ENCODE peak calls at places on chromosomes 13 and 19, in seven cellular contexts. One of them, this sample, is unnamed.

GRCh38 chr19:5961969-5962945 is 15.7 kb downstream of the RANBP3 start:
- DNase-seq in heart left ventricle: peak; percentile 68
- DNase-seq in body of pancreas: peak; percentile 85
- DNase-seq in transverse colon: peak; percentile 75
- DNase-seq in lower leg skin: no peak
- DNase-seq in Peyer's patch: peak; percentile 87
- DNase-seq in prostate gland: peak; percentile 69
- DNase-seq in this sample: peak; percentile 57

GRCh38 chr13:105565328-105565727 is 970.1 kb downstream of the EFNB2 start:
- DNase-seq in heart left ventricle: no peak
- DNase-seq in body of pancreas: no peak
- DNase-seq in transverse colon: no peak
- DNase-seq in lower leg skin: no peak
- DNase-seq in Peyer's patch: no peak
- DNase-seq in prostate gland: no peak
- DNase-seq in this sample: no peak

GRCh38 chr19:10418281-10419199 is 1.8 kb upstream of the PDE4A start:
- DNase-seq in heart left ventricle: no peak
- DNase-seq in body of pancreas: no peak
- DNase-seq in transverse colon: no peak
- DNase-seq in lower leg skin: peak; percentile 75
- DNase-seq in Peyer's patch: no peak
- DNase-seq in prostate gland: no peak
- DNase-seq in this sample: no peak

GRCh38 chr13:32205426-32206096 is 109.6 kb downstream of the ZAR1L start:
- DNase-seq in heart left ventricle: no peak
- DNase-seq in body of pancreas: no peak
- DNase-seq in transverse colon: no peak
- DNase-seq in lower leg skin: no peak
- DNase-seq in Peyer's patch: no peak
- DNase-seq in prostate gland: no peak
- DNase-seq in this sample: no peak

GRCh38 chr13:111425326-111425725 is 104.9 kb downstream of the TEX29 start:
- DNase-seq in heart left ventricle: no peak
- DNase-seq in body of pancreas: no peak
- DNase-seq in transverse colon: no peak
- DNase-seq in lower leg skin: no peak
- DNase-seq in Peyer's patch: no peak
- DNase-seq in prostate gland: no peak
- DNase-seq in this sample: no peak

GRCh38 chr19:57664269-57665127 is 4.2 kb upstream of the ZSCAN4 start:
- DNase-seq in heart left ventricle: peak; percentile 75
- DNase-seq in body of pancreas: peak; percentile 52
- DNase-seq in transverse colon: peak; percentile 48
- DNase-seq in lower leg skin: no peak
- DNase-seq in Peyer's patch: peak; percentile 45
- DNase-seq in prostate gland: peak; percentile 14
- DNase-seq in this sample: peak; percentile 70

GRCh38 chr13:82214341-82214740 is 1667.9 kb downstream of the SLITRK1 start:
- DNase-seq in heart left ventricle: no peak
- DNase-seq in body of pancreas: no peak
- DNase-seq in transverse colon: no peak
- DNase-seq in lower leg skin: no peak
- DNase-seq in Peyer's patch: no peak
- DNase-seq in prostate gland: no peak
- DNase-seq in this sample: no peak

GRCh38 chr13:27176772-27177171 is 5.2 kb upstream of the USP12 start:
- DNase-seq in heart left ventricle: no peak
- DNase-seq in body of pancreas: no peak
- DNase-seq in transverse colon: no peak
- DNase-seq in lower leg skin: no peak
- DNase-seq in Peyer's patch: no peak
- DNase-seq in prostate gland: no peak
- DNase-seq in this sample: no peak

GRCh38 chr13:95660981-95661581 is 15.9 kb upstream of the DNAJC3 start:
- DNase-seq in heart left ventricle: no peak
- DNase-seq in body of pancreas: peak; percentile 37
- DNase-seq in transverse colon: no peak
- DNase-seq in lower leg skin: no peak
- DNase-seq in Peyer's patch: no peak
- DNase-seq in prostate gland: no peak
- DNase-seq in this sample: no peak

GRCh38 chr19:14686411-14686810 is 3.4 kb upstream of the ZNF333 start:
- DNase-seq in heart left ventricle: no peak
- DNase-seq in body of pancreas: no peak
- DNase-seq in transverse colon: peak; percentile 17
- DNase-seq in lower leg skin: no peak
- DNase-seq in Peyer's patch: no peak
- DNase-seq in prostate gland: no peak
- DNase-seq in this sample: no peak

DNA sequence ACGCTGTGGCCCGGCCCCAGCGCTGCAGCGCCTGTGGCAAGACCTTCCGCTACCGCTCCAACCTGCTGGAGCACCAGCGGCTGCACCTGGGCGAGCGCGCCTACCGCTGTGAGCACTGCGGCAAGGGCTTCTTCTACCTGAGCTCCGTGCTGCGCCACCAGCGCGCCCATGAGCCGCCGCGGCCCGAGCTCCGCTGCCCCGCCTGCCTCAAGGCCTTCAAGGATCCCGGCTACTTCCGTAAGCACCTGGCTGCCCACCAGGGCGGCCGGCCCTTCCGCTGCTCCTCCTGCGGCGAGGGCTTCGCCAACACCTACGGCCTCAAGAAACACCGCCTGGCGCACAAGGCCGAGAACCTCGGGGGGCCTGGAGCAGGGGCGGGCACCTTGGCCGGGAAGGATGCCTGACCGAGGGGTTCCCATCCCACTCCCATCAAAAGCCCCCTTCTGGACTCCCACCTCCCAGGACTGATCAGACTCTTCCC is 7.9 kb downstream of the ZNF784 start:
- DNase-seq in heart left ventricle: peak; percentile 55
- DNase-seq in body of pancreas: no peak
- DNase-seq in transverse colon: no peak
- DNase-seq in lower leg skin: no peak
- DNase-seq in Peyer's patch: no peak
- DNase-seq in prostate gland: no peak
- DNase-seq in this sample: no peak
- TF ChIP-seq CTCF in heart left ventricle: no peak
- TF ChIP-seq CTCF in body of pancreas: no peak
- TF ChIP-seq CTCF in transverse colon: no peak
- TF ChIP-seq CTCF in lower leg skin: no peak
- TF ChIP-seq CTCF in Peyer's patch: no peak
- TF ChIP-seq CTCF in prostate gland: no peak
- TF ChIP-seq CTCF in this sample: no peak

GRCh38 chr19:1087813-1088418 is 7.3 kb downstream of the POLR2E start:
- DNase-seq in heart left ventricle: peak; percentile 78
- DNase-seq in body of pancreas: no peak
- DNase-seq in transverse colon: peak; percentile 69
- DNase-seq in lower leg skin: no peak
- DNase-seq in Peyer's patch: peak; percentile 89
- DNase-seq in prostate gland: no peak
- DNase-seq in this sample: peak; percentile 68

GRCh38 chr19:1086618-1087017 is 8.6 kb downstream of the POLR2E start:
- DNase-seq in heart left ventricle: no peak
- DNase-seq in body of pancreas: no peak
- DNase-seq in transverse colon: no peak
- DNase-seq in lower leg skin: no peak
- DNase-seq in Peyer's patch: no peak
- DNase-seq in prostate gland: no peak
- DNase-seq in this sample: no peak

GRCh38 chr19:1089891-1090290 is 5.3 kb downstream of the POLR2E start:
- DNase-seq in heart left ventricle: no peak
- DNase-seq in body of pancreas: no peak
- DNase-seq in transverse colon: no peak
- DNase-seq in lower leg skin: no peak
- DNase-seq in Peyer's patch: no peak
- DNase-seq in prostate gland: no peak
- DNase-seq in this sample: no peak

GRCh38 chr19:1089126-1089771 is 5.9 kb downstream of the POLR2E start:
- DNase-seq in heart left ventricle: no peak
- DNase-seq in body of pancreas: no peak
- DNase-seq in transverse colon: no peak
- DNase-seq in lower leg skin: no peak
- DNase-seq in Peyer's patch: no peak
- DNase-seq in prostate gland: no peak
- DNase-seq in this sample: no peak

DNA sequence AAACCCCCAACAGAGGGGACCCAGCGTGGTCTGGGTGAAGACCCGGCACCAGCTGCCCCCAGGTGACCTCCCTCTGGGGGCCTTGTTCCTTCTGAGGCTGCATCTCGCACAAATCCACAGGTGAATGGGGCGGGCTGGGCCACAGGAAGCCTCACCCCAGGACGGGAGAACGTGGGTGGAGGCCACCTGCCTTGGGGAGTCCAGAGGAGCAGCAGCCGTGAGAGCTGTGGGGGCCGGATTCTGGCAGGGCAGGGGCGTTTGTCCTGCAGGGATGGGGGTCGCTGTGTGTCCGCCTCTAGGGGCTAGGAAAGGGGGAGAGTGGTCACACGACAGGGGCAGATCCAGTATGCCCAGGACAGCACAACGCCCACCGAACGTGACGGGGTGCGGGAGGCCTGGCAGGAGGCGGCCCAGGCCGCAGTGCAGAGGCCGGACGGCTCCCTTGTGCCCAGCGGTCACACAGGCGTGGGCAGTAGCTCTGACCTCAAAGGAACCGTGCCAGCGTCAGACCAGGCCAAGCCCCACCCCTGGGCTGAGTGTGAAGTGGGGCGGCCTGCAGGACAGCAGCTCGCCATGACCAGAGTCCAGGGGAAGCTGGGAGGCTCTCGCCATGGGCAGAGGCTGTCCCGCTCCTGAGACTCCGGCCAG is 6.6 kb downstream of the POLR2E start:
- DNase-seq in heart left ventricle: no peak
- DNase-seq in body of pancreas: no peak
- DNase-seq in transverse colon: no peak
- DNase-seq in lower leg skin: no peak
- DNase-seq in Peyer's patch: no peak
- DNase-seq in prostate gland: no peak
- DNase-seq in this sample: no peak
- TF ChIP-seq POLR2A in heart left ventricle: no peak
- TF ChIP-seq POLR2A in body of pancreas: no peak
- TF ChIP-seq POLR2A in transverse colon: no peak
- TF ChIP-seq POLR2A in lower leg skin: no peak
- TF ChIP-seq POLR2A in Peyer's patch: no peak
- TF ChIP-seq POLR2A in prostate gland: no peak
- TF ChIP-seq POLR2A in this sample: no peak

GRCh38 chr13:91184244-91184926 is 163.1 kb upstream of the MIR17HG start:
- DNase-seq in heart left ventricle: no peak
- DNase-seq in body of pancreas: no peak
- DNase-seq in transverse colon: no peak
- DNase-seq in lower leg skin: no peak
- DNase-seq in Peyer's patch: no peak
- DNase-seq in prostate gland: no peak
- DNase-seq in this sample: no peak
- H3K4me3 ChIP-seq in heart left ventricle: no peak overlapping the region
- H3K4me3 ChIP-seq in body of pancreas: no peak overlapping the region
- H3K4me3 ChIP-seq in transverse colon: no peak overlapping the region
- H3K4me3 ChIP-seq in lower leg skin: no peak overlapping the region
- H3K4me3 ChIP-seq in Peyer's patch: no peak overlapping the region
- H3K4me3 ChIP-seq in prostate gland: no peak overlapping the region
- H3K4me3 ChIP-seq in this sample: no peak overlapping the region

GRCh38 chr13:24489721-24490120 is 22.9 kb downstream of the PARP4 start:
- DNase-seq in heart left ventricle: no peak
- DNase-seq in body of pancreas: no peak
- DNase-seq in transverse colon: no peak
- DNase-seq in lower leg skin: no peak
- DNase-seq in Peyer's patch: no peak
- DNase-seq in prostate gland: no peak
- DNase-seq in this sample: no peak

GRCh38 chr13:24493356-24493755 is 19.2 kb downstream of the PARP4 start:
- DNase-seq in heart left ventricle: no peak
- DNase-seq in body of pancreas: no peak
- DNase-seq in transverse colon: no peak
- DNase-seq in lower leg skin: no peak
- DNase-seq in Peyer's patch: no peak
- DNase-seq in prostate gland: no peak
- DNase-seq in this sample: no peak

GRCh38 chr13:24497742-24498141 is 14.8 kb downstream of the PARP4 start:
- DNase-seq in heart left ventricle: no peak
- DNase-seq in body of pancreas: no peak
- DNase-seq in transverse colon: no peak
- DNase-seq in lower leg skin: no peak
- DNase-seq in Peyer's patch: no peak
- DNase-seq in prostate gland: no peak
- DNase-seq in this sample: no peak

GRCh38 chr13:24495151-24495729 is 17.3 kb downstream of the PARP4 start:
- DNase-seq in heart left ventricle: no peak
- DNase-seq in body of pancreas: no peak
- DNase-seq in transverse colon: no peak
- DNase-seq in lower leg skin: no peak
- DNase-seq in Peyer's patch: no peak
- DNase-seq in prostate gland: no peak
- DNase-seq in this sample: no peak

GRCh38 chr13:24491853-24492252 is 20.7 kb downstream of the PARP4 start:
- DNase-seq in heart left ventricle: no peak
- DNase-seq in body of pancreas: no peak
- DNase-seq in transverse colon: no peak
- DNase-seq in lower leg skin: no peak
- DNase-seq in Peyer's patch: no peak
- DNase-seq in prostate gland: no peak
- DNase-seq in this sample: no peak
- TF ChIP-seq CTCF in heart left ventricle: no peak
- TF ChIP-seq CTCF in body of pancreas: no peak
- TF ChIP-seq CTCF in transverse colon: no peak
- TF ChIP-seq CTCF in lower leg skin: no peak
- TF ChIP-seq CTCF in Peyer's patch: no peak
- TF ChIP-seq CTCF in prostate gland: no peak
- TF ChIP-seq CTCF in this sample: no peak

DNA sequence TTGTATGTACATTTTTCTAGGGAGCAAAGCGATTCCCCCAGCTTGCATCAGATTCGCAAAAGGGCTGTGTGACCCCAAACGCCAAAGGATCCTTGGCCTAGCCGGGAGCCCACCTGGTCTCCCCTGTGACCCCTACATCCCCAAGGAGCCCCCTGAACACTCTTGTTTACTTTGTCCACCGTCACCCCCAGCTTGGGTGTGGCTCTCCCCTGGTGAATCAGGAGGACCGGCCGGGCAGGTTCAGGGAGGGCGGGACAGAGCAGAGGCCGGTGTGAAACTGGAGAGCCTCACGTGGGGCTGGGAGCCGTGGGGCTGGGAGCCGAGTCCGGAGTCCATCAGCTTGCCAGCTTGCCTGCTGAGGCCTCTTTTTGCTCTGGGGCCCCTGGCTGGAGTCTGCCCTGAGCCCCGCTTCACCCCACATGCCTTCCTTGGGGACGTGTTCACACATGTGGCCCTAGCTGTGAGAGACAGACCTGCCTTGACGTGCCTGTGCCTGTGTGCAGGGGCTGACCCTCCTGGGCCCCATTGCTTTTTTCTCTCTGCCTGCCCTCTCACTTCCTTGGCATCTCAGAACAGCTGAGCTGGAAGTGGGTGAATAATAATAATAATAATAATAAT is 2.0 kb downstream of the ITPKC start:
- DNase-seq in heart left ventricle: peak; percentile 74
- DNase-seq in body of pancreas: peak; percentile 92
- DNase-seq in transverse colon: peak; percentile 93
- DNase-seq in lower leg skin: peak; percentile 95
- DNase-seq in Peyer's patch: peak; percentile 94
- DNase-seq in prostate gland: peak; percentile 94
- DNase-seq in this sample: peak; percentile 76
- TF ChIP-seq POLR2A in heart left ventricle: no peak
- TF ChIP-seq POLR2A in body of pancreas: peak; percentile 48
- TF ChIP-seq POLR2A in transverse colon: peak; percentile 41
- TF ChIP-seq POLR2A in lower leg skin: no peak
- TF ChIP-seq POLR2A in Peyer's patch: peak; percentile 63
- TF ChIP-seq POLR2A in prostate gland: peak; percentile 74
- TF ChIP-seq POLR2A in this sample: peak; percentile 23